ENCODE peak calls at places on chromosomes 16 and 17, in six cellular contexts. J, Q, X, D, Z and P are unnamed samples.

GRCh38 chr17:21049457-21049856 is 6.6 kb upstream of the USP22 start:
- DNase-seq in X (no peak), Q (no peak), D (no peak), Z (no peak), J (no peak), P (no peak)

GRCh38 chr17:21095735-21096134 is 31.0 kb upstream of the DHRS7B start:
- DNase-seq in Q (no peak), J (no peak), X (no peak), D (no peak), Z (no peak), P (no peak)

GRCh38 chr17:73879987-73880386 is 235.7 kb upstream of the SDK2 start:
- DNase-seq in X (peak; percentile 17), Q (no peak), D (no peak), Z (no peak), J (no peak), P (no peak)

GRCh38 chr17:66549731-66550207 is 247.4 kb downstream of the PRKCA start:
- DNase-seq in Z (no peak), Q (peak; percentile 98), X (no peak), D (peak; percentile 72), J (peak; percentile 70), P (peak; percentile 31)

GRCh38 chr17:30555942-30556341 is 78.7 kb downstream of the GOSR1 start:
- DNase-seq in Z (no peak), Q (no peak), D (no peak), J (no peak), X (no peak), P (no peak)

GRCh38 chr17:40726919-40727318 is 23.4 kb upstream of the KRT24 start:
- DNase-seq in Z (no peak), X (no peak), J (peak; percentile 16), D (peak; percentile 21), Q (no peak), P (no peak)

GRCh38 chr16:88407807-88408206 is 25.0 kb downstream of the ZNF469 start:
- DNase-seq in X (no peak), Q (no peak), D (no peak), Z (no peak), J (no peak), P (no peak)

GRCh38 chr17:38448208-38448776 is 20.0 kb downstream of the ARHGAP23 start:
- DNase-seq in Q (no peak), D (peak; percentile 57), J (peak; percentile 49), Z (no peak), X (no peak), P (no peak)

GRCh38 chr17:81340606-81341346 is 45.7 kb upstream of the SLC38A10 start:
- DNase-seq in J (no peak), Q (no peak), X (no peak), Z (no peak), D (peak; percentile 29), P (no peak)

GRCh38 chr17:82272495-82273326 is 789 bp downstream of the CSNK1D start:
- DNase-seq in J (peak; percentile 29), Z (peak; percentile 53), X (peak; percentile 57), Q (no peak), D (peak; percentile 50), P (no peak)

GRCh38 chr17:31386542-31387075 is 4.9 kb upstream of the RAB11FIP4 start:
- DNase-seq in D (no peak), J (peak; percentile 35), Q (peak; percentile 30), Z (no peak), X (no peak), P (no peak)

GRCh38 chr16:52545157-52545543 is 1.8 kb downstream of the TOX3 start:
- DNase-seq in Q (no peak), J (no peak), Z (no peak), X (no peak), D (peak; percentile 3), P (no peak)

GRCh38 chr16:9850716-9851115 is 331.5 kb downstream of the GRIN2A start:
- DNase-seq in D (no peak), Z (no peak), X (no peak), J (no peak), Q (no peak), P (no peak)

GRCh38 chr16:78953526-78953925 is 647.0 kb downstream of the MAF start:
- DNase-seq in Q (no peak), X (no peak), J (no peak), D (no peak), Z (no peak), P (no peak)

GRCh38 chr16:81686391-81687182 is 92.5 kb upstream of the PLCG2 start:
- DNase-seq in Z (no peak), D (no peak), Q (no peak), X (no peak), J (no peak), P (no peak)

GRCh38 chr16:30041841-30042240 is 10.8 kb upstream of the TLCD3B start:
- DNase-seq in X (no peak), Q (peak; percentile 44), J (peak; percentile 65), Z (no peak), D (peak; percentile 65), P (no peak)